ENCODE peak calls at places on chromosomes 4 and X, in eight cellular contexts. One of them, this sample, is unnamed. For H3K27me3, the result is how much of the 10 kb centered on the place peaks cover.

GRCh38 chrX:55253528-55253927 is 11.2 kb downstream of the PAGE3 start:
- DNase-seq in H1: no peak
- DNase-seq in ovary: no peak
- DNase-seq in cardiac muscle cell: no peak
- DNase-seq in upper lobe of left lung: no peak
- DNase-seq in GM06990: no peak
- DNase-seq in lung: no peak
- DNase-seq in kidney epithelial cell: no peak
- DNase-seq in this sample: no peak

GRCh38 chrX:119887721-119888425 is 7.8 kb upstream of the AKAP14 start:
- DNase-seq in lung: peak
- DNase-seq in cardiac muscle cell: peak
- DNase-seq in GM06990: peak
- DNase-seq in kidney epithelial cell: no peak
- DNase-seq in ovary: peak
- DNase-seq in upper lobe of left lung: peak
- DNase-seq in H1: peak
- DNase-seq in this sample: peak

GRCh38 chr4:80751200-80751599 is 279.3 kb upstream of the BMP3 start:
- DNase-seq in cardiac muscle cell: no peak
- DNase-seq in ovary: no peak
- DNase-seq in kidney epithelial cell: no peak
- DNase-seq in upper lobe of left lung: no peak
- DNase-seq in H1: no peak
- DNase-seq in lung: no peak
- DNase-seq in GM06990: no peak
- DNase-seq in this sample: no peak

GRCh38 chr4:188611143-188611542 is 471.9 kb downstream of the TRIML1 start:
- DNase-seq in H1: no peak
- DNase-seq in upper lobe of left lung: no peak
- DNase-seq in cardiac muscle cell: no peak
- DNase-seq in lung: no peak
- DNase-seq in ovary: no peak
- DNase-seq in GM06990: no peak
- DNase-seq in kidney epithelial cell: no peak
- DNase-seq in this sample: no peak

GRCh38 chr4:81573817-81574216 is 102.1 kb upstream of the RASGEF1B start:
- DNase-seq in cardiac muscle cell: no peak
- DNase-seq in upper lobe of left lung: no peak
- DNase-seq in kidney epithelial cell: no peak
- DNase-seq in H1: no peak
- DNase-seq in lung: no peak
- DNase-seq in ovary: no peak
- DNase-seq in GM06990: no peak
- DNase-seq in this sample: no peak

GRCh38 chrX:10156199-10157031 is at the start of gene CLCN4:
- DNase-seq in cardiac muscle cell: peak
- DNase-seq in kidney epithelial cell: no peak
- DNase-seq in upper lobe of left lung: peak
- DNase-seq in lung: peak
- DNase-seq in H1: peak
- DNase-seq in GM06990: peak
- DNase-seq in ovary: peak
- DNase-seq in this sample: no peak

GRCh38 chr4:58192217-58192616 is 1082.0 kb upstream of the IGFBP7 start:
- DNase-seq in cardiac muscle cell: no peak
- DNase-seq in upper lobe of left lung: no peak
- DNase-seq in ovary: no peak
- DNase-seq in lung: no peak
- DNase-seq in GM06990: no peak
- DNase-seq in kidney epithelial cell: no peak
- DNase-seq in H1: no peak
- DNase-seq in this sample: no peak

GRCh38 chr4:152038238-152038637 is 277.4 kb upstream of the GATB start:
- DNase-seq in cardiac muscle cell: peak
- DNase-seq in upper lobe of left lung: no peak
- DNase-seq in GM06990: no peak
- DNase-seq in ovary: no peak
- DNase-seq in H1: no peak
- DNase-seq in lung: no peak
- DNase-seq in kidney epithelial cell: no peak
- DNase-seq in this sample: no peak

GRCh38 chr4:118732591-118733330 is 47.6 kb downstream of the METTL14 start:
- DNase-seq in GM06990: no peak
- DNase-seq in upper lobe of left lung: no peak
- DNase-seq in lung: no peak
- DNase-seq in kidney epithelial cell: no peak
- DNase-seq in cardiac muscle cell: no peak
- DNase-seq in ovary: no peak
- DNase-seq in H1: no peak
- DNase-seq in this sample: no peak

GRCh38 chrX:53831662-53832635 is 145.4 kb upstream of the HUWE1 start:
- DNase-seq in lung: no peak
- DNase-seq in upper lobe of left lung: peak
- DNase-seq in kidney epithelial cell: no peak
- DNase-seq in ovary: no peak
- DNase-seq in GM06990: peak
- DNase-seq in H1: peak
- DNase-seq in cardiac muscle cell: peak
- DNase-seq in this sample: peak

GRCh38 chr4:579543-580175 is 3.6 kb upstream of the TMEM271 start:
- DNase-seq in kidney epithelial cell: no peak
- DNase-seq in upper lobe of left lung: no peak
- DNase-seq in ovary: no peak
- DNase-seq in GM06990: no peak
- DNase-seq in cardiac muscle cell: no peak
- DNase-seq in H1: no peak
- DNase-seq in lung: no peak
- DNase-seq in this sample: no peak

GRCh38 chr4:14415146-14415545 is 587.1 kb upstream of the CPEB2 start:
- DNase-seq in upper lobe of left lung: no peak
- DNase-seq in lung: no peak
- DNase-seq in GM06990: no peak
- DNase-seq in cardiac muscle cell: peak
- DNase-seq in H1: no peak
- DNase-seq in kidney epithelial cell: peak
- DNase-seq in ovary: no peak
- DNase-seq in this sample: no peak

GRCh38 chr4:16670726-16671125 is 227.7 kb downstream of the LDB2 start:
- DNase-seq in H1: no peak
- DNase-seq in lung: no peak
- DNase-seq in upper lobe of left lung: no peak
- DNase-seq in cardiac muscle cell: no peak
- DNase-seq in ovary: no peak
- DNase-seq in kidney epithelial cell: no peak
- DNase-seq in GM06990: no peak
- DNase-seq in this sample: no peak

GRCh38 chr4:148311493-148311892 is 130.7 kb downstream of the NR3C2 start:
- DNase-seq in upper lobe of left lung: no peak
- DNase-seq in H1: no peak
- DNase-seq in lung: no peak
- DNase-seq in ovary: no peak
- DNase-seq in GM06990: no peak
- DNase-seq in cardiac muscle cell: no peak
- DNase-seq in kidney epithelial cell: no peak
- DNase-seq in this sample: no peak

GRCh38 chrX:18664947-18665346 is 7.0 kb downstream of the RS1 start:
- DNase-seq in kidney epithelial cell: no peak
- DNase-seq in lung: no peak
- DNase-seq in upper lobe of left lung: no peak
- DNase-seq in ovary: no peak
- DNase-seq in cardiac muscle cell: no peak
- DNase-seq in H1: no peak
- DNase-seq in GM06990: no peak
- DNase-seq in this sample: no peak

GRCh38 chr4:4874254-4874653 is 14.8 kb downstream of the MSX1 start:
- DNase-seq in ovary: no peak
- DNase-seq in GM06990: no peak
- DNase-seq in kidney epithelial cell: no peak
- DNase-seq in lung: no peak
- DNase-seq in upper lobe of left lung: no peak
- DNase-seq in cardiac muscle cell: no peak
- DNase-seq in H1: no peak
- DNase-seq in this sample: no peak
- H3K27me3 ChIP-seq in ovary: under half
- H3K27me3 ChIP-seq in GM06990: under half
- H3K27me3 ChIP-seq in kidney epithelial cell: half or more
- H3K27me3 ChIP-seq in lung: under half
- H3K27me3 ChIP-seq in upper lobe of left lung: under half
- H3K27me3 ChIP-seq in cardiac muscle cell: half or more
- H3K27me3 ChIP-seq in H1: half or more
- H3K27me3 ChIP-seq in this sample: half or more

GRCh38 chrX:107107459-107107858 is 11.2 kb downstream of the RBM41 start:
- DNase-seq in GM06990: no peak
- DNase-seq in upper lobe of left lung: no peak
- DNase-seq in kidney epithelial cell: peak
- DNase-seq in H1: no peak
- DNase-seq in lung: no peak
- DNase-seq in cardiac muscle cell: no peak
- DNase-seq in ovary: no peak
- DNase-seq in this sample: no peak

DNA sequence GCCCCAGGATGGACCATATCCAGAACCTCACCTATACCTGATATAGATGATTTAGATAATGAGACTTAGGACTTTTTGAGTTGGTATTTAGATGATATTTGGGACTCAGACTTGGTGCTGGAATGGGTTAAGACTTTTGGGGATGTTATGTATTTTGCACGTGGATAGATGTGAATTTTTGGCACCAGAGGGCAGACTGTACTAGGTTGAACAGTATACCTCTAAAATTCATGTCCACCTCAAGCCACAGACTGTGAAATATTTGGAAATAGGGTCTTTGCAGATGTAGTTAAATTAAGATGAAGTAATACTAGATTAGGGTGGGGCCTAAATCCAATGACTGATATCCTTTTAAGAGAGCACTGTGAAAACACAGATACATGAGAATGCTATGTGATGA is 15.6 kb downstream of the RBM41 start:
- DNase-seq in H1: no peak
- DNase-seq in kidney epithelial cell: no peak
- DNase-seq in GM06990: no peak
- DNase-seq in upper lobe of left lung: no peak
- DNase-seq in cardiac muscle cell: peak
- DNase-seq in ovary: no peak
- DNase-seq in lung: no peak
- DNase-seq in this sample: no peak
- TF ChIP-seq CTCF in H1: no peak
- TF ChIP-seq CTCF in kidney epithelial cell: no peak
- TF ChIP-seq CTCF in GM06990: peak
- TF ChIP-seq CTCF in upper lobe of left lung: no peak
- TF ChIP-seq CTCF in cardiac muscle cell: no peak
- TF ChIP-seq CTCF in ovary: no peak
- TF ChIP-seq CTCF in lung: no peak
- TF ChIP-seq CTCF in this sample: no peak

GRCh38 chr4:1598206-1598605 is 85.9 kb downstream of the FAM53A start:
- DNase-seq in cardiac muscle cell: no peak
- DNase-seq in ovary: no peak
- DNase-seq in upper lobe of left lung: no peak
- DNase-seq in lung: no peak
- DNase-seq in H1: no peak
- DNase-seq in GM06990: no peak
- DNase-seq in kidney epithelial cell: no peak
- DNase-seq in this sample: no peak
- H3K27me3 ChIP-seq in cardiac muscle cell: under half
- H3K27me3 ChIP-seq in ovary: under half
- H3K27me3 ChIP-seq in upper lobe of left lung: under half
- H3K27me3 ChIP-seq in lung: under half
- H3K27me3 ChIP-seq in H1: under half
- H3K27me3 ChIP-seq in GM06990: under half
- H3K27me3 ChIP-seq in kidney epithelial cell: under half
- H3K27me3 ChIP-seq in this sample: under half

DNA sequence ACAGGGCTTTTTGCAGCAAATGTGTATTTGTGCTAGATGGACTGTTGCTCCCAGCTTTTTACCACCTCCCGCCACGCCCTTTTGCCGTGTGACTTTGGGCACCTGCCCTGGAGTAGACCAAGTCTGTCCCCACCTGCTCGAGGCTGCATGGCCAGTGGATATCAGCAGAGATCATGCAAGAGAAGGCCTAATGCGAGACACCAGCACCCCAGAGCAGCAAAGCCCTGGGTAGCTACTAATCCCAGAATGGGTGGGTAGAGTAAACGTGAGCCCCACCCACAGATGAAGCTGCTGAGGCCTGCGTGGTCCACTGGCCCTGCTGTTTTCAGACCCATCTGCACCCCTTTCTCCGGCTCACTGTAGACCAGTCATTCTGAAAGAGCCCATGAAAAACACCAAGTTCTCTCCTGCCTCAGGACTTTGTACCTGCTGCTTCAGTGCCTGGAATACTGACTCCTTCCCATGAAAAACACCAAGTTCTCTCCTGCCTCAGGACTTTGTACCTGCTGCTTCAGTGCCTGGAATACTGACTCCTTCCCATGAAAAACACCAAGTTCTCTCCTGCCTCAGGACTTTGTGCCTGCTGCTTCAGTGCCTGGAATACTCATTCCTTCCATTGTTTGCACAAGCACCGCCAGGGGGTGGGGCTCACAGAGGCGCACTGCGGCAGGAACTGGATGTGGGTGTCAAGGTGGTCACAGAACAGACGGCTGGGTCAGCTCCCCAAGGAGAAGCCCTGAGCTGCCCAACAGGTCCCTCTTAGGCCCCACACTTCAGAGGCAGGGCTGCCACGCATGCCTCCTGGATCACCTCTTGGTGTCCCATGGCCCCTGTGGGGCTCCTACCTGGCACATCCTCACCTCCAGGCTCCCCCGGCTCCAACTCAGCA is 5.1 kb upstream of the TNIP2 start:
- DNase-seq in ovary: no peak
- DNase-seq in kidney epithelial cell: no peak
- DNase-seq in upper lobe of left lung: peak
- DNase-seq in lung: no peak
- DNase-seq in GM06990: no peak
- DNase-seq in cardiac muscle cell: peak
- DNase-seq in H1: no peak
- DNase-seq in this sample: no peak
- TF ChIP-seq CTCF in ovary: no peak
- TF ChIP-seq CTCF in kidney epithelial cell: no peak
- TF ChIP-seq CTCF in upper lobe of left lung: no peak
- TF ChIP-seq CTCF in lung: no peak
- TF ChIP-seq CTCF in GM06990: peak
- TF ChIP-seq CTCF in cardiac muscle cell: no peak
- TF ChIP-seq CTCF in H1: no peak
- TF ChIP-seq CTCF in this sample: no peak

GRCh38 chrX:146054311-146054710 is 236.7 kb downstream of the SLITRK2 start:
- DNase-seq in upper lobe of left lung: no peak
- DNase-seq in H1: no peak
- DNase-seq in lung: no peak
- DNase-seq in ovary: no peak
- DNase-seq in cardiac muscle cell: no peak
- DNase-seq in GM06990: no peak
- DNase-seq in kidney epithelial cell: no peak
- DNase-seq in this sample: no peak
- H3K27me3 ChIP-seq in upper lobe of left lung: under half
- H3K27me3 ChIP-seq in H1: under half
- H3K27me3 ChIP-seq in lung: under half
- H3K27me3 ChIP-seq in ovary: under half
- H3K27me3 ChIP-seq in cardiac muscle cell: under half
- H3K27me3 ChIP-seq in GM06990: under half
- H3K27me3 ChIP-seq in kidney epithelial cell: under half
- H3K27me3 ChIP-seq in this sample: under half

DNA sequence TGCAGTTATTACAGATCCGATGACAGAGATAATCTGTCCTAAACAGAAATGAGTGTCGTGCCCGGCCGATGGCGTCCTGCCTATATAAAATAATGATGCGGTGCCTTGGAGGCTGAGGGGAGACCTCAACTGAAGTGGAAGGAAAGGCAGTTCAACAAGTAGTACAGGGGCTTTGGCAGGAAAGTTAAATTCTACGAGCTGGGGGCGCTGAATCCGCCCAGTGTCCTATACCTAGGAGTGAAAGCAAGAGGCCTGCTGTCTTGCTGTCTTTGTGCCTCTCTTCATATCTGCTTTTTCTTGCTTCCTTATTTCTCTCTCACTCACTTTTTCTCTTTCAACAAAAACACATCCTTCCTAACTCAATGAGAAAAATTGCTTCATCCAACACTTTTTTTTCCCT is 82.2 kb upstream of the PRPS2 start:
- DNase-seq in kidney epithelial cell: no peak
- DNase-seq in GM06990: no peak
- DNase-seq in cardiac muscle cell: no peak
- DNase-seq in lung: no peak
- DNase-seq in H1: no peak
- DNase-seq in upper lobe of left lung: no peak
- DNase-seq in ovary: no peak
- DNase-seq in this sample: no peak
- TF ChIP-seq CTCF in kidney epithelial cell: no peak
- TF ChIP-seq CTCF in GM06990: peak
- TF ChIP-seq CTCF in cardiac muscle cell: no peak
- TF ChIP-seq CTCF in lung: no peak
- TF ChIP-seq CTCF in H1: no peak
- TF ChIP-seq CTCF in upper lobe of left lung: no peak
- TF ChIP-seq CTCF in ovary: no peak
- TF ChIP-seq CTCF in this sample: no peak

This sample was measured in CD4-positive, alpha-beta T cell.